ENCODE peak calls at places on chromosomes 4 and X, in five cellular contexts. One of them, this sample, is unnamed.

GRCh38 chr4:140637836-140638235 is 69.1 kb upstream of the UCP1 start:
- DNase-seq in A549: peak
- DNase-seq in kidney epithelial cell: no peak
- DNase-seq in WERI-Rb-1: peak
- DNase-seq in PC-3: peak
- DNase-seq in this sample: peak

GRCh38 chr4:150986085-150986484 is 29.0 kb downstream of the LRBA start:
- DNase-seq in A549: no peak
- DNase-seq in kidney epithelial cell: no peak
- DNase-seq in WERI-Rb-1: no peak
- DNase-seq in PC-3: no peak
- DNase-seq in this sample: no peak

GRCh38 chr4:37745946-37746345 is 59.8 kb upstream of the RELL1 start:
- DNase-seq in A549: no peak
- DNase-seq in kidney epithelial cell: no peak
- DNase-seq in WERI-Rb-1: no peak
- DNase-seq in PC-3: no peak
- DNase-seq in this sample: no peak

GRCh38 chrX:7908821-7909220 is 18.4 kb downstream of the PNPLA4 start:
- DNase-seq in A549: no peak
- DNase-seq in kidney epithelial cell: no peak
- DNase-seq in WERI-Rb-1: no peak
- DNase-seq in PC-3: no peak
- DNase-seq in this sample: no peak

GRCh38 chr4:120088507-120088906 is 21.9 kb upstream of the MAD2L1 start:
- DNase-seq in A549: no peak
- DNase-seq in kidney epithelial cell: no peak
- DNase-seq in WERI-Rb-1: no peak
- DNase-seq in PC-3: no peak
- DNase-seq in this sample: no peak

GRCh38 chr4:82044141-82044993 is 329.4 kb downstream of the HNRNPD start:
- DNase-seq in A549: no peak
- DNase-seq in kidney epithelial cell: peak
- DNase-seq in WERI-Rb-1: peak
- DNase-seq in PC-3: peak
- DNase-seq in this sample: peak

GRCh38 chr4:88792268-88792781 is 94.7 kb upstream of the NAP1L5 start:
- DNase-seq in A549: peak
- DNase-seq in kidney epithelial cell: peak
- DNase-seq in WERI-Rb-1: no peak
- DNase-seq in PC-3: peak
- DNase-seq in this sample: no peak

GRCh38 chr4:107548211-107548905 is 171.7 kb downstream of the PAPSS1 start:
- DNase-seq in A549: no peak
- DNase-seq in kidney epithelial cell: no peak
- DNase-seq in WERI-Rb-1: no peak
- DNase-seq in PC-3: peak
- DNase-seq in this sample: no peak

GRCh38 chr4:183124228-183124627 is 25.2 kb downstream of the WWC2 start:
- DNase-seq in A549: no peak
- DNase-seq in kidney epithelial cell: no peak
- DNase-seq in WERI-Rb-1: no peak
- DNase-seq in PC-3: no peak
- DNase-seq in this sample: no peak

GRCh38 chr4:183118141-183118540 is 19.1 kb downstream of the WWC2 start:
- DNase-seq in A549: no peak
- DNase-seq in kidney epithelial cell: no peak
- DNase-seq in WERI-Rb-1: no peak
- DNase-seq in PC-3: no peak
- DNase-seq in this sample: no peak

DNA sequence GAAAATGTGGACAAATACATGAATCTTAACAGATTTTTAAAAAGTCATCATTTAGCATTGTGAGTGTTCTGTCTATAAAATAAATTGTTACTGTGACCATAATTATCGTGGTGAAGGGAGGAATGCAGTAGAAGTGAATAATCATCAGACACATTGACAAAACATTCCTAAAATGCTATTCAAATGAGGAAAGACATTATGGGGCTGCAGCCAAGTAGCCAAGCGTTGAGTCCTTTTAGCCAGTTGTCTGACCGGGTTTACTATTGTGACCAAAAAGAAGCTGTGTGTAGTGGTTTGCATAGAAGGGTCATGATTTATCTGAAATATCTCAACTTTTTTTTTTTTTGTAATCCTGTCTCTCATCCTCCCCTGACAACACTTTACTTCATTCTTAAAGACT is 19.5 kb downstream of the WWC2 start:
- DNase-seq in A549: no peak
- DNase-seq in kidney epithelial cell: peak
- DNase-seq in WERI-Rb-1: no peak
- DNase-seq in PC-3: peak
- DNase-seq in this sample: no peak
- H3K4me3 ChIP-seq in A549: no peak
- H3K4me3 ChIP-seq in kidney epithelial cell: no peak
- H3K4me3 ChIP-seq in WERI-Rb-1: no peak
- H3K4me3 ChIP-seq in PC-3: no peak
- H3K4me3 ChIP-seq in this sample: no peak

GRCh38 chr4:61199869-61200194 is 294 bp upstream of the ADGRL3 start:
- DNase-seq in A549: no peak
- DNase-seq in kidney epithelial cell: no peak
- DNase-seq in WERI-Rb-1: no peak
- DNase-seq in PC-3: no peak
- DNase-seq in this sample: no peak
- H3K4me3 ChIP-seq in A549: peak
- H3K4me3 ChIP-seq in kidney epithelial cell: peak
- H3K4me3 ChIP-seq in WERI-Rb-1: peak
- H3K4me3 ChIP-seq in PC-3: no peak
- H3K4me3 ChIP-seq in this sample: peak

DNA sequence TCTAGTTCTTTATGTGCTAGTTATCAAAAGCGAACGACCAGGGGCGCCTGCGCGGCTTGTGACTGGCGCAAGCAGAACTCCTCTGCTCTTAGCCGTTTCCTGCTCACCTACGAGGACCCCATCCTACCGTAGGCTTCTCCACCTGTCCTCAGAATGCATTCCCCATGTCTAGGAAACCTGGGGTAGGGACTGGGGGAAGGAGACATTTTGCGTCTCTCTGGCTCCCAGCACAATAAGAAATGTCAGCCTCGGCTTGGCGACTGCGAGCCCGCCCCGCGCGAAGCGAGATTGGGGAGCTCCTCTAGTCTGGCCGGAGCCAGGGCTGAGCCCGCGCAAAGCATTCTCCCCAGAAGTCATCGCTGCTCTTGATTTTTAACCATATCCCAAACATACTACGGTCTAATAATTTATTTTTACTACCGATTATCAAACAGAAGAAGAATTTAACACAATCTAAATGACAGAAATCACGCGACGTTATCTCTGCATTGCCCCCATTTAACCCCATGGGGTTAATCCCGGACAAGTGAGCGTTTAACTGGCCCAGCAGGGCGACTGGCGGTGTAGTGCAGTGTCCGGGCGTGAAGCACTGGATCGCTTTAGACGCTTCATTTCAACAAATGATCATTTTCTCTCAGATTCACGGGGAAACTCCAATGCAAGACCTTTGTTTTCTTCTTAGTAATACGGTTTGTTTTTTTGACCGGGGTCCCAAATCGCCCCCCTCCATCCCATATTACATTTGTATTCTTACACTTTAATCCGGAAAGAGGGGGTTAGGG is 7.9 kb upstream of the PITX2 start:
- DNase-seq in A549: no peak
- DNase-seq in kidney epithelial cell: no peak
- DNase-seq in WERI-Rb-1: no peak
- DNase-seq in PC-3: no peak
- DNase-seq in this sample: peak
- H3K4me3 ChIP-seq in A549: no peak
- H3K4me3 ChIP-seq in kidney epithelial cell: no peak
- H3K4me3 ChIP-seq in WERI-Rb-1: peak
- H3K4me3 ChIP-seq in PC-3: no peak
- H3K4me3 ChIP-seq in this sample: peak

DNA sequence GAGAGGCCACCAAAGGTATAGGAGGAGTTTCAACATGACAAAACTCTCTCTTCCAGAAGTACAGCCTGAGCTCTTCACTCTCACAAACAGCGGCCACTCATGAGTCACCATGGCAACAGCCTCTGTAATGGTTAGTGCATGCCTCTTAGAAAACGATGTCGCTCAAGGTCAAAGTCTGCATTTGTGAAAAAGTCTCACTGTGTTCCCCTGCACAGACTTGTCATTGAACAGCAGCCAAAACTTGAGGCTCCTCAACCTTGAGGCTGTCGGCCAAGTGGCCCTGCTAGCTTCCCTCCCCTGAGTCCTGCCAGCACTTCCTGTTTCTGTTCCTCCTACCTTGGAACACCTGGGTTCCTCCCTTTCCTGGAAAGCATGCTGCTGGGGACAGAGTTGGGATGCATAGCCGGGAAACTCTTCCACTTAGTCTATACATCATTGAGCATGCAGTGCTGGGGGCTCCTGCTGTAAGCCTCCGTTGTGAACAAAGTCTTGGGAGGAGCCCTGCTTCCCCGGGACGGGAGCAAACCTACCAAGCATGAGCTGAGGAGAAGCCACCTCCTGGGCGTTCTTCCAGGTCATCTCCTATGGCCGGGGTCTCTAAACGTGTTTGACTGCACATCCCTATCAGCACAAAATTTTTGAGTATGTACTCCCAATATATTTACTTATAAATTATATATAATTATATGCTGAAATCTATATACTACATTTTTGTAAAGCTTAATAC is 66.7 kb downstream of the ING2 start:
- DNase-seq in A549: peak
- DNase-seq in kidney epithelial cell: peak
- DNase-seq in WERI-Rb-1: no peak
- DNase-seq in PC-3: peak
- DNase-seq in this sample: no peak
- H3K4me3 ChIP-seq in A549: peak
- H3K4me3 ChIP-seq in kidney epithelial cell: no peak
- H3K4me3 ChIP-seq in WERI-Rb-1: no peak
- H3K4me3 ChIP-seq in PC-3: no peak
- H3K4me3 ChIP-seq in this sample: no peak

DNA sequence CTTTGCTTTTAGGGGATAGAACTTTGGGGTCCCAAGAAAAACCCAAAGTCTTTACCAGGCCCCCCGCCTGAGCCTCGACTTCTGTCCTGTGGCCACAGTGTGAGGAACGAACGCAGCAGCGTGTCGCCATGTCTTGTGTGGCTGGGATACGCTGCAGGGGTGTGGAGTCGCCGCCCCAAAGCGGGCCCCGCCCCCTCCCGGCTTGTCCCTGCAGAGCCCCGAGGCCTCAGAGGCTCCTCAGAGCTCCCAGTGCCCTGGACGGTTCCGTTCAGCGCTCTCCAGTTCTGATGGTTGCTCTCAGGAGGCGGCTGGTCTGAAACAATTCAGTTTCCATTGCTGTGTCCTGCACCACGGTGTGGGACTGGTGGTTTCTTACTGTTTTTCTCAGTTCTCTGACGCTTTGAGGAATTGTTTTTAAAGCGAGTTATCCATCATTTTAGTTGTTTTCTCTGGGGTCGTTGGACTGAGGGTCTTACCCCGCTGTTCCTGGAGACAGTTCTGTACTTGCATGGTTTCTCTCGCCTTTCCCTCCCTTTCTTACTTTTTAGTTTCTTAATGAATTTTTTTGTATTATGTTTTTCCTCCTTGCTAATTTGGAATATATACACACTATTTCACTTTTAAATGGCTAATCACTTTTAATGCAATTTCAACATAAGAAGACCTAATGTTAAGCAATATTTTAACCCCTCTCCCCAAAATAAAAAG is 1.6 kb upstream of the IDUA start:
- DNase-seq in A549: peak
- DNase-seq in kidney epithelial cell: no peak
- DNase-seq in WERI-Rb-1: peak
- DNase-seq in PC-3: peak
- DNase-seq in this sample: peak
- H3K4me3 ChIP-seq in A549: no peak
- H3K4me3 ChIP-seq in kidney epithelial cell: no peak
- H3K4me3 ChIP-seq in WERI-Rb-1: peak
- H3K4me3 ChIP-seq in PC-3: peak
- H3K4me3 ChIP-seq in this sample: no peak

This sample was measured in H7.